ENCODE peak calls at places on chromosomes 13 and 19, in nine cellular contexts. W is Right ventricle myocardium superior; R is stomach; Y is choroid plexus epithelial cell; B is ELR; P is SHP77; M is GM23248; O is DMS53; Q is activated CD4-positive, alpha-beta T cell treated with anti-CD3 and anti-CD28 coated beads for 36 hours. F is an unnamed sample.

GRCh38 chr13:93956416-93956815 is 523.1 kb downstream of the DCT start:
- DNase-seq in R (no peak), P (peak), Y (no peak), B (no peak), O (no peak), W (no peak), Q (no peak), M (no peak), F (no peak)

GRCh38 chr13:21001471-21001870 is 59.9 kb downstream of the LATS2 start:
- DNase-seq in Y (no peak), Q (no peak), B (no peak), R (no peak), M (no peak), W (no peak), P (no peak), O (no peak), F (no peak)

GRCh38 chr13:43924549-43925245 is 45.0 kb downstream of the LACC1 start:
- DNase-seq in Y (no peak), Q (no peak), W (no peak), P (no peak), R (no peak), O (no peak), M (no peak), B (no peak), F (no peak)

GRCh38 chr13:77779461-77780272 is 82.2 kb downstream of the SLAIN1 start:
- DNase-seq in M (peak), O (peak), Y (peak), B (peak), W (no peak), Q (peak), R (peak), P (peak), F (peak)

GRCh38 chr13:107680115-107680514 is 535.2 kb downstream of the LIG4 start:
- DNase-seq in O (peak), R (no peak), Q (no peak), P (peak), M (peak), B (no peak), Y (peak), W (no peak), F (no peak)

GRCh38 chr13:21240586-21240985 is 64.1 kb downstream of the MRPL57 start:
- DNase-seq in R (no peak), B (peak), W (no peak), Q (no peak), M (peak), O (peak), Y (peak), P (no peak), F (no peak)

GRCh38 chr19:18853755-18854427 is 22.1 kb downstream of the UPF1 start:
- DNase-seq in P (no peak), O (no peak), Q (no peak), M (no peak), R (no peak), B (no peak), Y (no peak), W (no peak), F (no peak)

GRCh38 chr19:16591803-16592556 is 19.8 kb upstream of the SLC35E1 start:
- DNase-seq in P (no peak), Q (no peak), M (peak), B (peak), O (peak), W (no peak), Y (no peak), R (no peak), F (no peak)

GRCh38 chr13:34748078-34748477 is 194.0 kb upstream of the NBEA start:
- DNase-seq in Q (no peak), O (peak), R (no peak), P (peak), Y (peak), M (peak), W (peak), B (no peak), F (peak)

GRCh38 chr19:6861683-6862286 is 25.6 kb upstream of the ADGRE1 start:
- DNase-seq in Q (peak), B (no peak), M (no peak), O (no peak), R (no peak), W (no peak), Y (no peak), P (no peak), F (no peak)

GRCh38 chr19:4295972-4296771 is 6.0 kb downstream of the TMIGD2 start:
- DNase-seq in M (no peak), Y (no peak), B (no peak), P (peak), Q (no peak), W (no peak), O (no peak), R (peak), F (no peak)

GRCh38 chr13:72304121-72304745 is 423.2 kb downstream of the MZT1 start:
- DNase-seq in Y (peak), M (no peak), P (no peak), W (no peak), R (no peak), Q (no peak), O (no peak), B (no peak), F (no peak)

GRCh38 chr13:30718661-30719520 is 16.5 kb upstream of the ALOX5AP start:
- DNase-seq in Q (no peak), P (no peak), M (peak), W (no peak), B (peak), O (no peak), R (no peak), Y (peak), F (no peak)

GRCh38 chr19:8445488-8446001 is 770 bp downstream of the HNRNPM start:
- DNase-seq in R (peak), M (peak), Y (peak), Q (peak), O (peak), W (peak), P (no peak), B (peak), F (peak)

GRCh38 chr19:19213822-19214558 is 2.2 kb downstream of the NCAN start:
- DNase-seq in P (peak), Q (no peak), M (no peak), B (no peak), Y (no peak), O (peak), W (no peak), R (no peak), F (no peak)

GRCh38 chr19:45455707-45456499 is 11.9 kb upstream of the FOSB start:
- DNase-seq in O (peak), Q (peak), P (no peak), Y (peak), W (peak), M (peak), R (peak), B (peak), F (peak)

GRCh38 chr19:2983351-2984195 is 6.2 kb downstream of the TLE6 start:
- DNase-seq in W (peak), R (no peak), Y (peak), P (peak), Q (no peak), M (peak), B (no peak), O (peak), F (peak)

GRCh38 chr19:54158812-54159351 is 639 bp downstream of the LENG1 start:
- DNase-seq in Y (peak), B (peak), Q (peak), O (peak), P (no peak), W (no peak), M (peak), R (no peak), F (no peak)

GRCh38 chr19:6273701-6274601 is 5.8 kb downstream of the MLLT1 start:
- DNase-seq in B (peak), R (peak), O (no peak), M (peak), W (peak), Y (peak), P (peak), Q (no peak), F (peak)

GRCh38 chr13:112791662-112792440 is 102.0 kb downstream of the ATP11A start:
- DNase-seq in M (no peak), P (no peak), Y (no peak), O (peak), Q (no peak), W (no peak), B (no peak), R (peak), F (no peak)

GRCh38 chr19:13007292-13008045 is 12.2 kb downstream of the NFIX start:
- DNase-seq in P (no peak), Y (no peak), O (no peak), M (peak), R (peak), W (peak), B (no peak), Q (no peak), F (no peak)

GRCh38 chr13:36866232-36866631 is 47.2 kb downstream of the RFXAP start:
- DNase-seq in O (no peak), B (no peak), M (no peak), R (no peak), W (no peak), Y (no peak), Q (no peak), P (no peak), F (no peak)

GRCh38 chr13:86446311-86446710 is 647.1 kb upstream of the SLITRK6 start:
- DNase-seq in M (peak), Y (peak), P (no peak), W (peak), B (peak), Q (no peak), R (no peak), O (no peak), F (no peak)

GRCh38 chr13:110216403-110217041 is 90.4 kb downstream of the COL4A1 start:
- DNase-seq in Q (no peak), B (no peak), M (peak), P (no peak), R (no peak), O (no peak), W (no peak), Y (peak), F (no peak)

GRCh38 chr19:3283886-3284657 is 59.6 kb downstream of the CELF5 start:
- DNase-seq in R (no peak), P (no peak), Q (no peak), M (no peak), Y (no peak), O (no peak), W (no peak), B (no peak), F (no peak)

GRCh38 chr13:46295531-46296464 is 84.1 kb downstream of the LRRC63 start:
- DNase-seq in W (peak), Q (peak), P (no peak), O (no peak), B (peak), Y (peak), R (peak), M (peak), F (no peak)

GRCh38 chr13:109610517-109610916 is 175.9 kb downstream of the IRS2 start:
- DNase-seq in Y (peak), M (peak), O (peak), P (no peak), R (peak), B (peak), W (peak), Q (peak), F (peak)

GRCh38 chr19:49362048-49362925 is at the start of gene TEAD2:
- DNase-seq in R (peak), P (no peak), O (peak), M (peak), W (peak), Q (peak), B (peak), Y (peak), F (peak)

GRCh38 chr19:7847664-7848063 is 17.6 kb downstream of the EVI5L start:
- DNase-seq in Q (no peak), P (no peak), R (no peak), W (no peak), B (no peak), Y (no peak), O (no peak), M (no peak), F (no peak)